ENCODE peak calls at places on chromosomes 11 and 22, in six cellular contexts. One of them, this sample, is unnamed.

GRCh38 chr11:63179446-63180068 is 35.5 kb upstream of the SLC22A24 start:
- DNase-seq in tibial artery: no peak
- DNase-seq in cardiac fibroblast: no peak
- DNase-seq in breast epithelium: no peak
- DNase-seq in cardiac muscle cell: no peak
- DNase-seq in astrocyte: no peak
- DNase-seq in this sample: no peak

GRCh38 chr11:99275521-99275920 is 254.8 kb downstream of the CNTN5 start:
- DNase-seq in tibial artery: no peak
- DNase-seq in cardiac fibroblast: no peak
- DNase-seq in breast epithelium: no peak
- DNase-seq in cardiac muscle cell: no peak
- DNase-seq in astrocyte: no peak
- DNase-seq in this sample: no peak

GRCh38 chr11:84212467-84213390 is 926.6 kb upstream of the CCDC90B start:
- DNase-seq in tibial artery: no peak
- DNase-seq in cardiac fibroblast: no peak
- DNase-seq in breast epithelium: no peak
- DNase-seq in cardiac muscle cell: no peak
- DNase-seq in astrocyte: no peak
- DNase-seq in this sample: no peak

GRCh38 chr22:25749420-25750169 is 7.6 kb downstream of the MYO18B start:
- DNase-seq in tibial artery: no peak
- DNase-seq in cardiac fibroblast: peak
- DNase-seq in breast epithelium: no peak
- DNase-seq in cardiac muscle cell: no peak
- DNase-seq in astrocyte: peak
- DNase-seq in this sample: no peak

GRCh38 chr22:36773935-36774334 is 2.0 kb downstream of the IFT27 start:
- DNase-seq in tibial artery: no peak
- DNase-seq in cardiac fibroblast: peak
- DNase-seq in breast epithelium: no peak
- DNase-seq in cardiac muscle cell: peak
- DNase-seq in astrocyte: no peak
- DNase-seq in this sample: no peak

GRCh38 chr11:3823762-3824506 is 15.6 kb downstream of the PGAP2 start:
- DNase-seq in tibial artery: no peak
- DNase-seq in cardiac fibroblast: no peak
- DNase-seq in breast epithelium: no peak
- DNase-seq in cardiac muscle cell: no peak
- DNase-seq in astrocyte: no peak
- DNase-seq in this sample: no peak

GRCh38 chr22:26573026-26573662 is 16.8 kb downstream of the TPST2 start:
- DNase-seq in tibial artery: peak
- DNase-seq in cardiac fibroblast: peak
- DNase-seq in breast epithelium: no peak
- DNase-seq in cardiac muscle cell: peak
- DNase-seq in astrocyte: no peak
- DNase-seq in this sample: no peak

GRCh38 chr11:76206327-76207081 is at the start of gene WNT11:
- DNase-seq in tibial artery: no peak
- DNase-seq in cardiac fibroblast: peak
- DNase-seq in breast epithelium: no peak
- DNase-seq in cardiac muscle cell: peak
- DNase-seq in astrocyte: no peak
- DNase-seq in this sample: no peak

GRCh38 chr11:46410021-46410420 is 18.4 kb upstream of the CHRM4 start:
- DNase-seq in tibial artery: peak
- DNase-seq in cardiac fibroblast: peak
- DNase-seq in breast epithelium: no peak
- DNase-seq in cardiac muscle cell: peak
- DNase-seq in astrocyte: no peak
- DNase-seq in this sample: no peak

GRCh38 chr11:75442161-75442885 is 9.3 kb upstream of the KLHL35 start:
- DNase-seq in tibial artery: no peak
- DNase-seq in cardiac fibroblast: no peak
- DNase-seq in breast epithelium: no peak
- DNase-seq in cardiac muscle cell: no peak
- DNase-seq in astrocyte: no peak
- DNase-seq in this sample: no peak

GRCh38 chr11:99554232-99554903 is 533.6 kb downstream of the CNTN5 start:
- DNase-seq in tibial artery: no peak
- DNase-seq in cardiac fibroblast: no peak
- DNase-seq in breast epithelium: no peak
- DNase-seq in cardiac muscle cell: no peak
- DNase-seq in astrocyte: no peak
- DNase-seq in this sample: no peak

GRCh38 chr11:45237666-45238348 is 48.3 kb downstream of the SYT13 start:
- DNase-seq in tibial artery: peak
- DNase-seq in cardiac fibroblast: no peak
- DNase-seq in breast epithelium: no peak
- DNase-seq in cardiac muscle cell: peak
- DNase-seq in astrocyte: no peak
- DNase-seq in this sample: no peak

GRCh38 chr11:2534131-2534956 is 89.5 kb downstream of the KCNQ1 start:
- DNase-seq in tibial artery: peak
- DNase-seq in cardiac fibroblast: no peak
- DNase-seq in breast epithelium: no peak
- DNase-seq in cardiac muscle cell: no peak
- DNase-seq in astrocyte: no peak
- DNase-seq in this sample: no peak

GRCh38 chr22:46054091-46054877 is 77.3 kb upstream of the WNT7B start:
- DNase-seq in tibial artery: peak
- DNase-seq in cardiac fibroblast: peak
- DNase-seq in breast epithelium: peak
- DNase-seq in cardiac muscle cell: peak
- DNase-seq in astrocyte: peak
- DNase-seq in this sample: no peak

GRCh38 chr11:1832181-1832988 is 2.4 kb upstream of the SYT8 start:
- DNase-seq in tibial artery: no peak
- DNase-seq in cardiac fibroblast: peak
- DNase-seq in breast epithelium: no peak
- DNase-seq in cardiac muscle cell: peak
- DNase-seq in astrocyte: no peak
- DNase-seq in this sample: peak

GRCh38 chr11:14907411-14908213 is 15.6 kb upstream of the CYP2R1 start:
- DNase-seq in tibial artery: peak
- DNase-seq in cardiac fibroblast: peak
- DNase-seq in breast epithelium: peak
- DNase-seq in cardiac muscle cell: peak
- DNase-seq in astrocyte: no peak
- DNase-seq in this sample: no peak

GRCh38 chr11:87870081-87870480 is 305.2 kb downstream of the RAB38 start:
- DNase-seq in tibial artery: no peak
- DNase-seq in cardiac fibroblast: no peak
- DNase-seq in breast epithelium: no peak
- DNase-seq in cardiac muscle cell: no peak
- DNase-seq in astrocyte: no peak
- DNase-seq in this sample: no peak

GRCh38 chr22:16563555-16564520 is 28.8 kb downstream of the CCT8L2 start:
- DNase-seq in tibial artery: no peak
- DNase-seq in cardiac fibroblast: no peak
- DNase-seq in breast epithelium: no peak
- DNase-seq in cardiac muscle cell: no peak
- DNase-seq in astrocyte: no peak
- DNase-seq in this sample: no peak

GRCh38 chr11:72239849-72240460 is 4.0 kb downstream of the PHOX2A start:
- DNase-seq in tibial artery: peak
- DNase-seq in cardiac fibroblast: peak
- DNase-seq in breast epithelium: no peak
- DNase-seq in cardiac muscle cell: peak
- DNase-seq in astrocyte: no peak
- DNase-seq in this sample: no peak

GRCh38 chr22:20267441-20268288 is 453 bp downstream of the RTN4R start:
- DNase-seq in tibial artery: no peak
- DNase-seq in cardiac fibroblast: no peak
- DNase-seq in breast epithelium: no peak
- DNase-seq in cardiac muscle cell: no peak
- DNase-seq in astrocyte: no peak
- DNase-seq in this sample: no peak

GRCh38 chr11:86491048-86491447 is 116.4 kb downstream of the CCDC81 start:
- DNase-seq in tibial artery: no peak
- DNase-seq in cardiac fibroblast: no peak
- DNase-seq in breast epithelium: no peak
- DNase-seq in cardiac muscle cell: no peak
- DNase-seq in astrocyte: no peak
- DNase-seq in this sample: no peak

GRCh38 chr22:27687984-27688545 is 113.5 kb downstream of the MN1 start:
- DNase-seq in tibial artery: no peak
- DNase-seq in cardiac fibroblast: no peak
- DNase-seq in breast epithelium: no peak
- DNase-seq in cardiac muscle cell: no peak
- DNase-seq in astrocyte: no peak
- DNase-seq in this sample: no peak

GRCh38 chr11:124661553-124661952 is 12.0 kb downstream of the SIAE start:
- DNase-seq in tibial artery: no peak
- DNase-seq in cardiac fibroblast: no peak
- DNase-seq in breast epithelium: no peak
- DNase-seq in cardiac muscle cell: no peak
- DNase-seq in astrocyte: no peak
- DNase-seq in this sample: no peak

DNA sequence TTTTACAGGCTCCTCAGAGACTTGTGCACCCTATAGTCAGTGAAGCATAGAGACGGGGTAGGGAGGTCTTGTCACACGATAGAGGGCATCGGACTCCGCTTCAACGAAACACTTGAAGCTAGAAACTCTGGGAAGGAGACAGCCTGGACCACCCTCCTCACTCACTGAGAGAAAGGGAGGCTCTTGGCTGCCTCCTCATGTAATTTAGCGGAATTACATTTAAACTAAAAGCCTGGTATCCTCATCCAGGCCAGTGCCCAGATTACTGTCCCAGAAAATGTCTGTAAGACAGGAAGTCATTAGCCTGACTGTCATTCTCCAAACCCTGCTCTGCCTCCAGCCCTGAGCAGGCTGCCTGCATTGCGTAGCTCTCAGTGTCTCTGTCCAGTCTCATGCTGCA is 36.0 kb downstream of the TTLL1 start:
- DNase-seq in tibial artery: no peak
- DNase-seq in cardiac fibroblast: no peak
- DNase-seq in breast epithelium: no peak
- DNase-seq in cardiac muscle cell: no peak
- DNase-seq in astrocyte: no peak
- DNase-seq in this sample: no peak
- TF ChIP-seq CTCF in tibial artery: no peak
- TF ChIP-seq CTCF in cardiac fibroblast: peak
- TF ChIP-seq CTCF in breast epithelium: no peak
- TF ChIP-seq CTCF in cardiac muscle cell: peak
- TF ChIP-seq CTCF in astrocyte: peak
- TF ChIP-seq CTCF in this sample: peak

DNA sequence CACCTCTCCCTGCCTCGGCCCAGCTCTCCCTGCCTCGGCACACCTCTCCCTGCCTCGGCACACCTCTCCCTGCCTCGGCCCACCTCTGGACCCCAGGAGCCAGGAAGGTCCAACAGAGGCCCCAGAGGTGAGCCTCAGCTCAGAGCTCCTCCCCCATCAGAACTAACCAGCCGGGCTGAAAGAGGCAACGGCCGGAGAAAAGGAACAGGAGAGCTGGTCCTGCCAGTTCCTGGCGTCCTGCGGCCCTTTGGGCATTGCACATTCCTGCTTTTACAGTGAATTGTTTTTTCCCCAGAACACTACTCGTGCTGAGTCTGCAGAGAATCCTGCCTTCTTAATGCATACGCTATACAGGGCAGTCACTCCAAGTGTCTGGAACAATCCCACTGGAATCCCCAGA is 45.8 kb downstream of the LMO1 start:
- DNase-seq in tibial artery: no peak
- DNase-seq in cardiac fibroblast: no peak
- DNase-seq in breast epithelium: no peak
- DNase-seq in cardiac muscle cell: no peak
- DNase-seq in astrocyte: no peak
- DNase-seq in this sample: no peak
- TF ChIP-seq CTCF in tibial artery: no peak
- TF ChIP-seq CTCF in cardiac fibroblast: no peak
- TF ChIP-seq CTCF in breast epithelium: no peak
- TF ChIP-seq CTCF in cardiac muscle cell: no peak
- TF ChIP-seq CTCF in astrocyte: no peak
- TF ChIP-seq CTCF in this sample: no peak

GRCh38 chr11:94879006-94879405 is 94.3 kb downstream of the CWC15 start:
- DNase-seq in tibial artery: no peak
- DNase-seq in cardiac fibroblast: no peak
- DNase-seq in breast epithelium: no peak
- DNase-seq in cardiac muscle cell: no peak
- DNase-seq in astrocyte: no peak
- DNase-seq in this sample: no peak

GRCh38 chr11:94873910-94874575 is 99.3 kb downstream of the CWC15 start:
- DNase-seq in tibial artery: no peak
- DNase-seq in cardiac fibroblast: peak
- DNase-seq in breast epithelium: no peak
- DNase-seq in cardiac muscle cell: peak
- DNase-seq in astrocyte: no peak
- DNase-seq in this sample: no peak

GRCh38 chr11:94876222-94876621 is 97.1 kb downstream of the CWC15 start:
- DNase-seq in tibial artery: no peak
- DNase-seq in cardiac fibroblast: no peak
- DNase-seq in breast epithelium: no peak
- DNase-seq in cardiac muscle cell: no peak
- DNase-seq in astrocyte: no peak
- DNase-seq in this sample: no peak

GRCh38 chr11:94877446-94878200 is 95.7 kb downstream of the CWC15 start:
- DNase-seq in tibial artery: peak
- DNase-seq in cardiac fibroblast: peak
- DNase-seq in breast epithelium: no peak
- DNase-seq in cardiac muscle cell: peak
- DNase-seq in astrocyte: peak
- DNase-seq in this sample: no peak

DNA sequence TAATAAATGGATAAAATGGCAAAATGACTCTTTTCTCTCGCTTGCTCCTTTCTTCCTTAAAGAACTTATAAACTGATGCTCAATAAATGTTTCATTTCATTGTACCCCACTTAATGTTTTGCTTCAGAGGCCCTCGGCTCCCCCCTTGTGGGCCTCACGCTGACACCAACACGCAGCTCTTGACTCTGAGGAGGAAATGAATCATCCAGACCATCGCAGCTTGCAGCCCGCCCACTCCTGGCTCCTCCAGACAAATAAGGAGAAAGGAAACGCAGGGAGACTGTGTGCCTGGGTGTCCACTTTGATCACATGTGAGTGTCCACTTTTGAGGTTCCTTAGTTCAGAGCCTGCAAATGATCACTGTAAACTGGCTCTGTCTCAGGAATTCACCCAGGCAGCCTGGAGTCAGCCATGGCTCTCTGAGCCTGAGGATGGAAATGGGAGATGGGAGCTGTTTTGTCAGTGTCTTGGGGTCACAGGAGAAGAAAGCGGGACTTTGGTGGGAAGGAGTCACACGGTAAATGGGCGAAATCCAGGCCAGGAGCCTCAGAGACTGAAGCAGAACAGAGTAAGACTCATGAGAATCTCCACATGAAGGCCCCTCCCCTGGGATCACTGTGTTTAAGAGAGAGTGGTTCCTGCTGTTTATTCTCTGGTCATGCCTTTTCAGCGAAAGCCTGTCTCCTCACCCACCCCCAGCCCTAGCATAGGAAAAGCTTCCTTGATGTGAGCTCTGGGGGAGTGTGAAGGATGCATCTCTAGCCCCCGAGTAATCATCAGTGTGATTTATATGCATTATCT is 96.5 kb downstream of the CWC15 start:
- DNase-seq in tibial artery: peak
- DNase-seq in cardiac fibroblast: peak
- DNase-seq in breast epithelium: peak
- DNase-seq in cardiac muscle cell: peak
- DNase-seq in astrocyte: peak
- DNase-seq in this sample: no peak
- TF ChIP-seq CTCF in tibial artery: no peak
- TF ChIP-seq CTCF in cardiac fibroblast: no peak
- TF ChIP-seq CTCF in breast epithelium: no peak
- TF ChIP-seq CTCF in cardiac muscle cell: peak
- TF ChIP-seq CTCF in astrocyte: peak
- TF ChIP-seq CTCF in this sample: no peak

GRCh38 chr11:93563857-93564256 is 20.7 kb upstream of the SMCO4 start:
- DNase-seq in tibial artery: no peak
- DNase-seq in cardiac fibroblast: no peak
- DNase-seq in breast epithelium: no peak
- DNase-seq in cardiac muscle cell: no peak
- DNase-seq in astrocyte: no peak
- DNase-seq in this sample: no peak
- TF ChIP-seq CTCF in tibial artery: no peak
- TF ChIP-seq CTCF in cardiac fibroblast: no peak
- TF ChIP-seq CTCF in breast epithelium: no peak
- TF ChIP-seq CTCF in cardiac muscle cell: no peak
- TF ChIP-seq CTCF in astrocyte: no peak
- TF ChIP-seq CTCF in this sample: no peak

This sample was measured in D721Med.